ENCODE peak calls at places on chromosomes 7 and 10, in six cellular contexts. One of them, this sample, is unnamed.

GRCh38 chr7:158953912-158954311 is 97.6 kb downstream of the DYNC2I1 start:
- DNase-seq in neuronal stem cell: no peak
- DNase-seq in mesendoderm: no peak
- DNase-seq in mesenchymal stem cell: no peak
- DNase-seq in H9: no peak
- DNase-seq in H1: no peak
- DNase-seq in this sample: no peak

GRCh38 chr7:76423666-76424412 is 911 bp upstream of the ZP3 start:
- DNase-seq in neuronal stem cell: no peak
- DNase-seq in mesendoderm: peak; percentile 62
- DNase-seq in mesenchymal stem cell: no peak
- DNase-seq in H9: peak; percentile 61
- DNase-seq in H1: no peak
- DNase-seq in this sample: no peak

GRCh38 chr7:2015251-2015871 is 217.4 kb downstream of the MAD1L1 start:
- DNase-seq in neuronal stem cell: no peak
- DNase-seq in mesendoderm: no peak
- DNase-seq in mesenchymal stem cell: no peak
- DNase-seq in H9: peak; percentile 24
- DNase-seq in H1: no peak
- DNase-seq in this sample: no peak

GRCh38 chr10:80046629-80047441 is 31.6 kb upstream of the TMEM254 start:
- DNase-seq in neuronal stem cell: peak; percentile 69
- DNase-seq in mesendoderm: peak; percentile 80
- DNase-seq in mesenchymal stem cell: peak; percentile 62
- DNase-seq in H9: peak; percentile 82
- DNase-seq in H1: peak; percentile 59
- DNase-seq in this sample: peak; percentile 50

GRCh38 chr10:25226775-25227682 is 52.2 kb downstream of the GPR158 start:
- DNase-seq in neuronal stem cell: peak; percentile 24
- DNase-seq in mesendoderm: peak; percentile 72
- DNase-seq in mesenchymal stem cell: peak; percentile 43
- DNase-seq in H9: peak; percentile 43
- DNase-seq in H1: peak; percentile 17
- DNase-seq in this sample: peak; percentile 22

GRCh38 chr7:54796853-54797252 is 37.8 kb upstream of the SEC61G start:
- DNase-seq in neuronal stem cell: no peak
- DNase-seq in mesendoderm: no peak
- DNase-seq in mesenchymal stem cell: no peak
- DNase-seq in H9: no peak
- DNase-seq in H1: no peak
- DNase-seq in this sample: no peak

GRCh38 chr7:17105701-17106100 is 192.8 kb upstream of the AHR start:
- DNase-seq in neuronal stem cell: no peak
- DNase-seq in mesendoderm: no peak
- DNase-seq in mesenchymal stem cell: peak; percentile 30
- DNase-seq in H9: no peak
- DNase-seq in H1: no peak
- DNase-seq in this sample: peak; percentile 78

GRCh38 chr10:91090761-91091529 is 129.5 kb upstream of the PCGF5 start:
- DNase-seq in neuronal stem cell: no peak
- DNase-seq in mesendoderm: no peak
- DNase-seq in mesenchymal stem cell: peak; percentile 17
- DNase-seq in H9: no peak
- DNase-seq in H1: no peak
- DNase-seq in this sample: no peak

GRCh38 chr7:76318488-76319353 is 16.2 kb downstream of the HSPB1 start:
- DNase-seq in neuronal stem cell: peak; percentile 56
- DNase-seq in mesendoderm: peak; percentile 82
- DNase-seq in mesenchymal stem cell: peak; percentile 94
- DNase-seq in H9: peak; percentile 64
- DNase-seq in H1: no peak
- DNase-seq in this sample: peak; percentile 89

GRCh38 chr10:78058562-78058961 is 24.9 kb downstream of the RPS24 start:
- DNase-seq in neuronal stem cell: no peak
- DNase-seq in mesendoderm: no peak
- DNase-seq in mesenchymal stem cell: no peak
- DNase-seq in H9: no peak
- DNase-seq in H1: no peak
- DNase-seq in this sample: no peak

GRCh38 chr7:1638113-1638726 is 31.9 kb upstream of the ELFN1 start:
- DNase-seq in neuronal stem cell: peak; percentile 20
- DNase-seq in mesendoderm: peak; percentile 68
- DNase-seq in mesenchymal stem cell: no peak
- DNase-seq in H9: peak; percentile 46
- DNase-seq in H1: no peak
- DNase-seq in this sample: no peak

GRCh38 chr7:45457591-45457990 is 116.6 kb upstream of the ADCY1 start:
- DNase-seq in neuronal stem cell: no peak
- DNase-seq in mesendoderm: no peak
- DNase-seq in mesenchymal stem cell: no peak
- DNase-seq in H9: no peak
- DNase-seq in H1: no peak
- DNase-seq in this sample: no peak
- H2BK15ac ChIP-seq in neuronal stem cell: no peak overlapping the region
- H2BK15ac ChIP-seq in mesendoderm: no peak overlapping the region
- H2BK15ac ChIP-seq in mesenchymal stem cell: no peak overlapping the region
- H2BK15ac ChIP-seq in H9: no peak overlapping the region
- H2BK15ac ChIP-seq in H1: no peak overlapping the region
- H2BK15ac ChIP-seq in this sample: no peak overlapping the region

GRCh38 chr7:37390149-37390548 is 58.5 kb downstream of the ELMO1 start:
- DNase-seq in neuronal stem cell: no peak
- DNase-seq in mesendoderm: no peak
- DNase-seq in mesenchymal stem cell: no peak
- DNase-seq in H9: peak; percentile 41
- DNase-seq in H1: no peak
- DNase-seq in this sample: no peak
- H2BK15ac ChIP-seq in neuronal stem cell: no peak overlapping the region
- H2BK15ac ChIP-seq in mesendoderm: peak overlapping the region; percentile 42
- H2BK15ac ChIP-seq in mesenchymal stem cell: no peak overlapping the region
- H2BK15ac ChIP-seq in H9: no peak overlapping the region
- H2BK15ac ChIP-seq in H1: no peak overlapping the region
- H2BK15ac ChIP-seq in this sample: no peak overlapping the region

DNA sequence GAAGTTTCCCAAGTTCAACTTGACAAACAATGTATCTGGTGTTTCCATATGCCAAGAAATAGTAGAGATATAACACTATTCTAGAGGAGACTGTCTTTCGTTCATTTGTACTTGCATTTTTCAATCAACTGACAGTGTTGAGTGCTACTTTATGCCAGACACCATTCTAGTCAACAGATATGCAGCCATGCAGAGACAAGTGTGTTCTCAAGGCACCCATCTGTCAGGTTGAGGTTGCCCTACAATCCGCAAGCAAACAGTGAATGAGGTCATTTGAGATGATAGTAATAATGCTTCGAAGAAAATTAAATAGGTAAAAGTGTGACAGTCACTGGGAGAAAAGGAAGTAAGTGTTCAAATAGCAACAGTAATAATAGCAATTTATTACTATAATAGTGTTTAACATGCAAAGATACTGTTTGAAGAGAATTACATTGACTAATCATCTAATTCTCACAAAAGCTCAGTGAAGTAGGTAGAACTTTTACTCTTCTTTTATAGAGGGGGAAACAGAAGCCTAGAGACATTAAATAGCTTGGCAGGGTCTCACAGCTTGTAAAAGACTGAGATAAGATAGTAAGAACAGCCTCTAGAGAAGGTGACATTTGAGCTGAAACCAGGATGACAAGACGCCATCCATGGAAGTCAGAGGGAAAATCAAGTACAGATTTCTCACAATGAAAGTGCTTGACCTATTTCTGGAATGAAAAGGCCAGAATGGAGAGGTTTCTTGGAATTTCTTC is 936.9 kb downstream of the SORCS3 start:
- DNase-seq in neuronal stem cell: no peak
- DNase-seq in mesendoderm: peak; percentile 55
- DNase-seq in mesenchymal stem cell: no peak
- DNase-seq in H9: no peak
- DNase-seq in H1: no peak
- DNase-seq in this sample: no peak
- H2BK15ac ChIP-seq in neuronal stem cell: no peak overlapping the region
- H2BK15ac ChIP-seq in mesendoderm: no peak overlapping the region
- H2BK15ac ChIP-seq in mesenchymal stem cell: no peak overlapping the region
- H2BK15ac ChIP-seq in H9: no peak overlapping the region
- H2BK15ac ChIP-seq in H1: no peak overlapping the region
- H2BK15ac ChIP-seq in this sample: no peak overlapping the region

GRCh38 chr10:93570383-93570782 is 3.9 kb downstream of the FFAR4 start:
- DNase-seq in neuronal stem cell: no peak
- DNase-seq in mesendoderm: peak; percentile 54
- DNase-seq in mesenchymal stem cell: no peak
- DNase-seq in H9: no peak
- DNase-seq in H1: no peak
- DNase-seq in this sample: no peak

GRCh38 chr10:93568105-93568390 is 1.6 kb downstream of the FFAR4 start:
- DNase-seq in neuronal stem cell: no peak
- DNase-seq in mesendoderm: no peak
- DNase-seq in mesenchymal stem cell: no peak
- DNase-seq in H9: no peak
- DNase-seq in H1: no peak
- DNase-seq in this sample: no peak

GRCh38 chr10:93565421-93565820 is 1.0 kb upstream of the FFAR4 start:
- DNase-seq in neuronal stem cell: no peak
- DNase-seq in mesendoderm: no peak
- DNase-seq in mesenchymal stem cell: no peak
- DNase-seq in H9: no peak
- DNase-seq in H1: no peak
- DNase-seq in this sample: no peak

GRCh38 chr10:93567277-93568104 is 1.0 kb downstream of the FFAR4 start:
- DNase-seq in neuronal stem cell: no peak
- DNase-seq in mesendoderm: no peak
- DNase-seq in mesenchymal stem cell: no peak
- DNase-seq in H9: no peak
- DNase-seq in H1: no peak
- DNase-seq in this sample: no peak

DNA sequence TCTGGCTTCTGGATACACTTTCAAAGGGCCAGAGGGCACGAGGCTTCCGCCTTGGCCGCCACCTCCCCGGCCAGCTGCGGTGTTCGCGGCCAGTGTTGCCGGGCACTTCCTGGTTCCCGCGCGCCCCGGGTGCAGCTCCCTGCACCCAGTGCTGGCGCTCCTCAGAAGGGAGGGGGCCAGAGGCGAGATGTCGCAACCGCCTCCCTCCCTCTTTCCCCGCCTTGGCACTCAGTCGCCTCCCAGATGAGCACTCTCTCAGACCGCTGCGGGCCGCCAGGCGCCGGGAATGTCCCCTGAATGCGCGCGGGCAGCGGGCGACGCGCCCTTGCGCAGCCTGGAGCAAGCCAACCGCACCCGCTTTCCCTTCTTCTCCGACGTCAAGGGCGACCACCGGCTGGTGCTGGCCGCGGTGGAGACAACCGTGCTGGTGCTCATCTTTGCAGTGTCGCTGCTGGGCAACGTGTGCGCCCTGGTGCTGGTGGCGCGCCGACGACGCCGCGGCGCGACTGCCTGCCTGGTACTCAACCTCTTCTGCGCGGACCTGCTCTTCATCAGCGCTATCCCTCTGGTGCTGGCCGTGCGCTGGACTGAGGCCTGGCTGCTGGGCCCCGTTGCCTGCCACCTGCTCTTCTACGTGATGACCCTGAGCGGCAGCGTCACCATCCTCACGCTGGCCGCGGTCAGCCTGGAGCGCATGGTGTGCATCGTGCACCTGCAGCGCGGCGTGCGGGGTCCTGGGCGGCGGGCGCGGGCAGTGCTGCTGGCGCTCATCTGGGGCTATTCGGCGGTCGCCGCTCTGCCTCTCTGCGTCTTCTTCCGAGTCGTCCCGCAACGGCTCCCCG is at the start of gene FFAR4:
- DNase-seq in neuronal stem cell: no peak
- DNase-seq in mesendoderm: peak; percentile 49
- DNase-seq in mesenchymal stem cell: peak; percentile 8
- DNase-seq in H9: peak; percentile 64
- DNase-seq in H1: no peak
- DNase-seq in this sample: no peak
- H2BK15ac ChIP-seq in neuronal stem cell: no peak within 1 kb of the TSS
- H2BK15ac ChIP-seq in mesendoderm: no peak within 1 kb of the TSS
- H2BK15ac ChIP-seq in mesenchymal stem cell: no peak within 1 kb of the TSS
- H2BK15ac ChIP-seq in H9: no peak within 1 kb of the TSS
- H2BK15ac ChIP-seq in H1: no peak within 1 kb of the TSS
- H2BK15ac ChIP-seq in this sample: no peak within 1 kb of the TSS

GRCh38 chr7:87413029-87413428 is 62.5 kb downstream of the ABCB4 start:
- DNase-seq in neuronal stem cell: no peak
- DNase-seq in mesendoderm: no peak
- DNase-seq in mesenchymal stem cell: peak; percentile 57
- DNase-seq in H9: no peak
- DNase-seq in H1: no peak
- DNase-seq in this sample: peak; percentile 82

GRCh38 chr7:87413951-87414381 is 61.5 kb downstream of the ABCB4 start:
- DNase-seq in neuronal stem cell: peak; percentile 60
- DNase-seq in mesendoderm: no peak
- DNase-seq in mesenchymal stem cell: peak; percentile 39
- DNase-seq in H9: no peak
- DNase-seq in H1: no peak
- DNase-seq in this sample: peak; percentile 84

GRCh38 chr7:87411186-87411585 is 64.3 kb downstream of the ABCB4 start:
- DNase-seq in neuronal stem cell: no peak
- DNase-seq in mesendoderm: peak; percentile 49
- DNase-seq in mesenchymal stem cell: no peak
- DNase-seq in H9: no peak
- DNase-seq in H1: no peak
- DNase-seq in this sample: peak; percentile 10

GRCh38 chr7:87416682-87417587 is 58.5 kb downstream of the ABCB4 start:
- DNase-seq in neuronal stem cell: peak; percentile 62
- DNase-seq in mesendoderm: peak; percentile 69
- DNase-seq in mesenchymal stem cell: peak; percentile 68
- DNase-seq in H9: no peak
- DNase-seq in H1: peak; percentile 27
- DNase-seq in this sample: peak; percentile 69

GRCh38 chr7:87414400-87415188 is 60.9 kb downstream of the ABCB4 start:
- DNase-seq in neuronal stem cell: no peak
- DNase-seq in mesendoderm: peak; percentile 15
- DNase-seq in mesenchymal stem cell: peak; percentile 32
- DNase-seq in H9: no peak
- DNase-seq in H1: no peak
- DNase-seq in this sample: peak; percentile 72
- H2BK15ac ChIP-seq in neuronal stem cell: no peak overlapping the region
- H2BK15ac ChIP-seq in mesendoderm: no peak overlapping the region
- H2BK15ac ChIP-seq in mesenchymal stem cell: no peak overlapping the region
- H2BK15ac ChIP-seq in H9: no peak overlapping the region
- H2BK15ac ChIP-seq in H1: no peak overlapping the region
- H2BK15ac ChIP-seq in this sample: peak overlapping the region; percentile 98

GRCh38 chr7:75038508-75038907 is 35.1 kb downstream of the RCC1L start:
- DNase-seq in neuronal stem cell: no peak
- DNase-seq in mesendoderm: peak; percentile 25
- DNase-seq in mesenchymal stem cell: no peak
- DNase-seq in H9: no peak
- DNase-seq in H1: no peak
- DNase-seq in this sample: no peak
- H2BK15ac ChIP-seq in neuronal stem cell: peak overlapping the region; percentile 26
- H2BK15ac ChIP-seq in mesendoderm: no peak overlapping the region
- H2BK15ac ChIP-seq in mesenchymal stem cell: no peak overlapping the region
- H2BK15ac ChIP-seq in H9: no peak overlapping the region
- H2BK15ac ChIP-seq in H1: no peak overlapping the region
- H2BK15ac ChIP-seq in this sample: no peak overlapping the region

GRCh38 chr10:101676573-101676972 is 18.4 kb downstream of the FBXW4 start:
- DNase-seq in neuronal stem cell: no peak
- DNase-seq in mesendoderm: no peak
- DNase-seq in mesenchymal stem cell: no peak
- DNase-seq in H9: no peak
- DNase-seq in H1: no peak
- DNase-seq in this sample: no peak
- H2BK15ac ChIP-seq in neuronal stem cell: no peak overlapping the region
- H2BK15ac ChIP-seq in mesendoderm: no peak overlapping the region
- H2BK15ac ChIP-seq in mesenchymal stem cell: no peak overlapping the region
- H2BK15ac ChIP-seq in H9: no peak overlapping the region
- H2BK15ac ChIP-seq in H1: no peak overlapping the region
- H2BK15ac ChIP-seq in this sample: no peak overlapping the region